ENCODE peak calls at places on chromosomes 4 and X, in four cellular contexts. I, T, S and D are unnamed samples.
A peak's percentile ranks its signal among the peaks of the same experiment; 100 is the strongest.

GRCh38 chr4:187726485-187726884 is 269.1 kb upstream of the ZFP42 start:
- DNase-seq in I (no peak), T (no peak), S (no peak), D (no peak)

GRCh38 chr4:74202062-74202586 is 44.2 kb downstream of the MTHFD2L start:
- DNase-seq in I (no peak), T (peak; percentile 27), S (no peak), D (no peak)

GRCh38 chr4:146709956-146710355 is 71.3 kb downstream of the POU4F2 start:
- DNase-seq in I (no peak), T (no peak), S (no peak), D (no peak)

GRCh38 chrX:133928365-133928764 is 57.0 kb downstream of the GPC3 start:
- DNase-seq in I (no peak), T (no peak), S (no peak), D (no peak)

GRCh38 chrX:123964155-123964554 is 2.6 kb downstream of the STAG2 start:
- DNase-seq in I (no peak), T (no peak), S (no peak), D (no peak)

GRCh38 chrX:18173494-18174180 is 47.0 kb downstream of the BEND2 start:
- DNase-seq in I (no peak), T (no peak), S (no peak), D (no peak)

GRCh38 chrX:25034889-25035288 is 19.1 kb upstream of the ARX start:
- DNase-seq in I (no peak), T (no peak), S (no peak), D (no peak)

GRCh38 chr4:113101669-113102068 is 52.2 kb downstream of the ANK2 start:
- DNase-seq in I (no peak), T (no peak), S (no peak), D (no peak)

GRCh38 chr4:113094802-113095201 is 45.3 kb downstream of the ANK2 start:
- DNase-seq in I (no peak), T (no peak), S (no peak), D (no peak)

GRCh38 chr4:7135389-7135746 is 57.0 kb upstream of the SORCS2 start:
- DNase-seq in I (no peak), T (peak; percentile 47), S (no peak), D (no peak)

GRCh38 chr4:11898796-11899195 is 470.1 kb upstream of the HS3ST1 start:
- DNase-seq in I (no peak), T (no peak), S (no peak), D (no peak)

GRCh38 chr4:97330915-97331314 is 812.4 kb downstream of the STPG2 start:
- DNase-seq in I (no peak), T (peak; percentile 5), S (no peak), D (no peak)

GRCh38 chr4:73347497-73347896 is 56.6 kb upstream of the ALB start:
- DNase-seq in I (no peak), T (no peak), S (no peak), D (no peak)

GRCh38 chr4:153215976-153216375 is 11.7 kb downstream of the TRIM2 start:
- DNase-seq in I (no peak), T (no peak), S (no peak), D (no peak)

GRCh38 chr4:1590244-1590643 is 93.9 kb downstream of the FAM53A start:
- DNase-seq in I (peak; percentile 40), T (no peak), S (no peak), D (peak; percentile 6)

GRCh38 chr4:168744021-168744420 is 247.2 kb downstream of the PALLD start:
- DNase-seq in I (no peak), T (no peak), S (no peak), D (no peak)

GRCh38 chrX:70289168-70289792 is 447 bp downstream of the PDZD11 start:
- DNase-seq in I (no peak), T (no peak), S (no peak), D (no peak)

GRCh38 chr4:154329268-154329858 is 162.2 kb downstream of the DCHS2 start:
- DNase-seq in I (no peak), T (peak; percentile 66), S (no peak), D (no peak)

GRCh38 chr4:18020671-18021469 is 685 bp downstream of the LCORL start:
- DNase-seq in I (peak; percentile 90), T (peak; percentile 94), S (peak; percentile 62), D (peak; percentile 87)

GRCh38 chr4:13988347-13989265 is 361.1 kb upstream of the BOD1L1 start:
- DNase-seq in I (peak; percentile 85), T (no peak), S (no peak), D (peak; percentile 73)

GRCh38 chr4:38390962-38391361 is 273.0 kb upstream of the KLF3 start:
- DNase-seq in I (no peak), T (no peak), S (no peak), D (no peak)

GRCh38 chr4:10024303-10024702 is 3.0 kb upstream of the SLC2A9 start:
- DNase-seq in I (no peak), T (no peak), S (no peak), D (peak; percentile 70)